ENCODE peak calls at places on chromosomes 1 and 21, in seven cellular contexts. One of them, this sample, is unnamed.

GRCh38 chr1:66685265-66685664 is 67.0 kb upstream of the DYNLT5 start:
- DNase-seq in fibroblast of the conjunctiva: no peak
- DNase-seq in fibroblast of gingiva: peak; percentile 9
- DNase-seq in EH: peak; percentile 43
- DNase-seq in GM18507: no peak
- DNase-seq in NCI-H2107: no peak
- DNase-seq in stimulated activated CD8-positive, alpha-beta memory T cell treated with anti-CD3 and anti-CD28 coated beads, Interleukin-2, amount 100 ng/mL, for 1 hour: no peak
- DNase-seq in this sample: no peak

GRCh38 chr1:241464985-241465384 is 54.6 kb downstream of the FH start:
- DNase-seq in GM18507: no peak
- DNase-seq in fibroblast of the conjunctiva: no peak
- DNase-seq in EH: no peak
- DNase-seq in NCI-H2107: no peak
- DNase-seq in fibroblast of gingiva: no peak
- DNase-seq in stimulated activated CD8-positive, alpha-beta memory T cell treated with anti-CD3 and anti-CD28 coated beads, Interleukin-2, amount 100 ng/mL, for 1 hour: no peak
- DNase-seq in this sample: no peak

GRCh38 chr1:21217812-21218596 is 41.3 kb upstream of the EIF4G3 start:
- DNase-seq in fibroblast of gingiva: no peak
- DNase-seq in fibroblast of the conjunctiva: no peak
- DNase-seq in NCI-H2107: no peak
- DNase-seq in stimulated activated CD8-positive, alpha-beta memory T cell treated with anti-CD3 and anti-CD28 coated beads, Interleukin-2, amount 100 ng/mL, for 1 hour: no peak
- DNase-seq in GM18507: no peak
- DNase-seq in EH: peak; percentile 40
- DNase-seq in this sample: no peak

GRCh38 chr1:43986712-43987111 is 4.7 kb upstream of the CCDC24 start:
- DNase-seq in EH: peak; percentile 34
- DNase-seq in NCI-H2107: no peak
- DNase-seq in fibroblast of the conjunctiva: no peak
- DNase-seq in stimulated activated CD8-positive, alpha-beta memory T cell treated with anti-CD3 and anti-CD28 coated beads, Interleukin-2, amount 100 ng/mL, for 1 hour: no peak
- DNase-seq in GM18507: no peak
- DNase-seq in fibroblast of gingiva: no peak
- DNase-seq in this sample: no peak

GRCh38 chr1:208221291-208221622 is 22.9 kb downstream of the PLXNA2 start:
- DNase-seq in GM18507: no peak
- DNase-seq in fibroblast of the conjunctiva: no peak
- DNase-seq in fibroblast of gingiva: no peak
- DNase-seq in EH: no peak
- DNase-seq in NCI-H2107: no peak
- DNase-seq in stimulated activated CD8-positive, alpha-beta memory T cell treated with anti-CD3 and anti-CD28 coated beads, Interleukin-2, amount 100 ng/mL, for 1 hour: no peak
- DNase-seq in this sample: no peak

GRCh38 chr1:113452921-113453770 is 62.8 kb downstream of the MAGI3 start:
- DNase-seq in stimulated activated CD8-positive, alpha-beta memory T cell treated with anti-CD3 and anti-CD28 coated beads, Interleukin-2, amount 100 ng/mL, for 1 hour: no peak
- DNase-seq in fibroblast of gingiva: peak; percentile 68
- DNase-seq in GM18507: no peak
- DNase-seq in EH: peak; percentile 43
- DNase-seq in fibroblast of the conjunctiva: peak; percentile 52
- DNase-seq in NCI-H2107: no peak
- DNase-seq in this sample: no peak

GRCh38 chr1:156246241-156246761 is 1.6 kb downstream of the PAQR6 start:
- DNase-seq in EH: no peak
- DNase-seq in NCI-H2107: no peak
- DNase-seq in fibroblast of the conjunctiva: no peak
- DNase-seq in fibroblast of gingiva: no peak
- DNase-seq in GM18507: no peak
- DNase-seq in stimulated activated CD8-positive, alpha-beta memory T cell treated with anti-CD3 and anti-CD28 coated beads, Interleukin-2, amount 100 ng/mL, for 1 hour: no peak
- DNase-seq in this sample: no peak

GRCh38 chr21:35396655-35397054 is 347.6 kb upstream of the RUNX1 start:
- DNase-seq in EH: no peak
- DNase-seq in fibroblast of gingiva: no peak
- DNase-seq in NCI-H2107: no peak
- DNase-seq in GM18507: no peak
- DNase-seq in stimulated activated CD8-positive, alpha-beta memory T cell treated with anti-CD3 and anti-CD28 coated beads, Interleukin-2, amount 100 ng/mL, for 1 hour: no peak
- DNase-seq in fibroblast of the conjunctiva: no peak
- DNase-seq in this sample: no peak

GRCh38 chr1:232209357-232209756 is 420.6 kb downstream of the SIPA1L2 start:
- DNase-seq in stimulated activated CD8-positive, alpha-beta memory T cell treated with anti-CD3 and anti-CD28 coated beads, Interleukin-2, amount 100 ng/mL, for 1 hour: no peak
- DNase-seq in fibroblast of gingiva: no peak
- DNase-seq in GM18507: no peak
- DNase-seq in EH: no peak
- DNase-seq in fibroblast of the conjunctiva: no peak
- DNase-seq in NCI-H2107: no peak
- DNase-seq in this sample: no peak

GRCh38 chr1:204751480-204751879 is 65.9 kb upstream of the LRRN2 start:
- DNase-seq in NCI-H2107: no peak
- DNase-seq in stimulated activated CD8-positive, alpha-beta memory T cell treated with anti-CD3 and anti-CD28 coated beads, Interleukin-2, amount 100 ng/mL, for 1 hour: no peak
- DNase-seq in GM18507: no peak
- DNase-seq in fibroblast of gingiva: no peak
- DNase-seq in EH: no peak
- DNase-seq in fibroblast of the conjunctiva: no peak
- DNase-seq in this sample: no peak

GRCh38 chr1:80468356-80468755 is 1332.4 kb upstream of the ADGRL2 start:
- DNase-seq in EH: no peak
- DNase-seq in fibroblast of the conjunctiva: no peak
- DNase-seq in GM18507: no peak
- DNase-seq in NCI-H2107: no peak
- DNase-seq in stimulated activated CD8-positive, alpha-beta memory T cell treated with anti-CD3 and anti-CD28 coated beads, Interleukin-2, amount 100 ng/mL, for 1 hour: no peak
- DNase-seq in fibroblast of gingiva: no peak
- DNase-seq in this sample: no peak

GRCh38 chr1:84122780-84123382 is 21.2 kb upstream of the PRKACB start:
- DNase-seq in EH: peak; percentile 65
- DNase-seq in fibroblast of gingiva: peak; percentile 45
- DNase-seq in fibroblast of the conjunctiva: no peak
- DNase-seq in stimulated activated CD8-positive, alpha-beta memory T cell treated with anti-CD3 and anti-CD28 coated beads, Interleukin-2, amount 100 ng/mL, for 1 hour: peak; percentile 13
- DNase-seq in GM18507: no peak
- DNase-seq in NCI-H2107: no peak
- DNase-seq in this sample: peak; percentile 31

GRCh38 chr21:29717659-29718058 is 222.1 kb downstream of the GRIK1 start:
- DNase-seq in stimulated activated CD8-positive, alpha-beta memory T cell treated with anti-CD3 and anti-CD28 coated beads, Interleukin-2, amount 100 ng/mL, for 1 hour: no peak
- DNase-seq in EH: no peak
- DNase-seq in NCI-H2107: no peak
- DNase-seq in fibroblast of the conjunctiva: no peak
- DNase-seq in fibroblast of gingiva: no peak
- DNase-seq in GM18507: no peak
- DNase-seq in this sample: no peak

GRCh38 chr1:64555947-64556346 is 86.0 kb downstream of the CACHD1 start:
- DNase-seq in NCI-H2107: no peak
- DNase-seq in GM18507: no peak
- DNase-seq in fibroblast of the conjunctiva: no peak
- DNase-seq in fibroblast of gingiva: no peak
- DNase-seq in stimulated activated CD8-positive, alpha-beta memory T cell treated with anti-CD3 and anti-CD28 coated beads, Interleukin-2, amount 100 ng/mL, for 1 hour: no peak
- DNase-seq in EH: no peak
- DNase-seq in this sample: no peak

GRCh38 chr21:45309541-45310381 is 22.1 kb upstream of the POFUT2 start:
- DNase-seq in EH: no peak
- DNase-seq in fibroblast of the conjunctiva: no peak
- DNase-seq in fibroblast of gingiva: no peak
- DNase-seq in NCI-H2107: no peak
- DNase-seq in stimulated activated CD8-positive, alpha-beta memory T cell treated with anti-CD3 and anti-CD28 coated beads, Interleukin-2, amount 100 ng/mL, for 1 hour: no peak
- DNase-seq in GM18507: no peak
- DNase-seq in this sample: no peak

GRCh38 chr1:111992396-111992985 is 3.0 kb upstream of the KCND3 start:
- DNase-seq in GM18507: no peak
- DNase-seq in NCI-H2107: no peak
- DNase-seq in fibroblast of the conjunctiva: no peak
- DNase-seq in stimulated activated CD8-positive, alpha-beta memory T cell treated with anti-CD3 and anti-CD28 coated beads, Interleukin-2, amount 100 ng/mL, for 1 hour: no peak
- DNase-seq in EH: peak; percentile 6
- DNase-seq in fibroblast of gingiva: no peak
- DNase-seq in this sample: no peak

GRCh38 chr1:218700666-218701065 is 355.5 kb downstream of the TGFB2 start:
- DNase-seq in fibroblast of gingiva: no peak
- DNase-seq in GM18507: no peak
- DNase-seq in EH: no peak
- DNase-seq in NCI-H2107: no peak
- DNase-seq in stimulated activated CD8-positive, alpha-beta memory T cell treated with anti-CD3 and anti-CD28 coated beads, Interleukin-2, amount 100 ng/mL, for 1 hour: no peak
- DNase-seq in fibroblast of the conjunctiva: no peak
- DNase-seq in this sample: no peak

GRCh38 chr1:32872189-32872898 is 1.6 kb upstream of the FNDC5 start:
- DNase-seq in EH: peak; percentile 62
- DNase-seq in fibroblast of the conjunctiva: peak; percentile 26
- DNase-seq in GM18507: peak; percentile 59
- DNase-seq in fibroblast of gingiva: no peak
- DNase-seq in NCI-H2107: peak; percentile 56
- DNase-seq in stimulated activated CD8-positive, alpha-beta memory T cell treated with anti-CD3 and anti-CD28 coated beads, Interleukin-2, amount 100 ng/mL, for 1 hour: peak; percentile 48
- DNase-seq in this sample: peak; percentile 81

GRCh38 chr1:55284856-55285255 is 69.7 kb upstream of the USP24 start:
- DNase-seq in GM18507: no peak
- DNase-seq in NCI-H2107: peak; percentile 45
- DNase-seq in EH: peak; percentile 63
- DNase-seq in fibroblast of gingiva: peak; percentile 56
- DNase-seq in stimulated activated CD8-positive, alpha-beta memory T cell treated with anti-CD3 and anti-CD28 coated beads, Interleukin-2, amount 100 ng/mL, for 1 hour: no peak
- DNase-seq in fibroblast of the conjunctiva: peak; percentile 48
- DNase-seq in this sample: no peak

GRCh38 chr1:182848736-182849135 is 9.6 kb downstream of the DHX9 start:
- DNase-seq in EH: no peak
- DNase-seq in GM18507: no peak
- DNase-seq in stimulated activated CD8-positive, alpha-beta memory T cell treated with anti-CD3 and anti-CD28 coated beads, Interleukin-2, amount 100 ng/mL, for 1 hour: no peak
- DNase-seq in fibroblast of the conjunctiva: no peak
- DNase-seq in NCI-H2107: no peak
- DNase-seq in fibroblast of gingiva: no peak
- DNase-seq in this sample: no peak

GRCh38 chr21:33402011-33402979 is 918 bp upstream of the IFNGR2 start:
- DNase-seq in NCI-H2107: no peak
- DNase-seq in stimulated activated CD8-positive, alpha-beta memory T cell treated with anti-CD3 and anti-CD28 coated beads, Interleukin-2, amount 100 ng/mL, for 1 hour: no peak
- DNase-seq in fibroblast of gingiva: peak; percentile 84
- DNase-seq in GM18507: no peak
- DNase-seq in EH: peak; percentile 89
- DNase-seq in fibroblast of the conjunctiva: no peak
- DNase-seq in this sample: no peak

GRCh38 chr1:244970236-244970652 is 105.9 kb upstream of the HNRNPU start:
- DNase-seq in stimulated activated CD8-positive, alpha-beta memory T cell treated with anti-CD3 and anti-CD28 coated beads, Interleukin-2, amount 100 ng/mL, for 1 hour: no peak
- DNase-seq in fibroblast of gingiva: no peak
- DNase-seq in GM18507: no peak
- DNase-seq in NCI-H2107: peak; percentile 78
- DNase-seq in EH: peak; percentile 78
- DNase-seq in fibroblast of the conjunctiva: peak; percentile 69
- DNase-seq in this sample: no peak

GRCh38 chr1:44289530-44289929 is 65.5 kb downstream of the ERI3 start:
- DNase-seq in fibroblast of the conjunctiva: no peak
- DNase-seq in EH: no peak
- DNase-seq in GM18507: no peak
- DNase-seq in fibroblast of gingiva: no peak
- DNase-seq in stimulated activated CD8-positive, alpha-beta memory T cell treated with anti-CD3 and anti-CD28 coated beads, Interleukin-2, amount 100 ng/mL, for 1 hour: no peak
- DNase-seq in NCI-H2107: peak; percentile 59
- DNase-seq in this sample: no peak

GRCh38 chr1:209485167-209485566 is 98.3 kb upstream of the CAMK1G start:
- DNase-seq in NCI-H2107: no peak
- DNase-seq in EH: peak; percentile 70
- DNase-seq in fibroblast of the conjunctiva: peak; percentile 4
- DNase-seq in GM18507: no peak
- DNase-seq in stimulated activated CD8-positive, alpha-beta memory T cell treated with anti-CD3 and anti-CD28 coated beads, Interleukin-2, amount 100 ng/mL, for 1 hour: no peak
- DNase-seq in fibroblast of gingiva: no peak
- DNase-seq in this sample: no peak

GRCh38 chr1:168907053-168907452 is 178.0 kb upstream of the DPT start:
- DNase-seq in EH: no peak
- DNase-seq in NCI-H2107: no peak
- DNase-seq in fibroblast of gingiva: no peak
- DNase-seq in GM18507: no peak
- DNase-seq in stimulated activated CD8-positive, alpha-beta memory T cell treated with anti-CD3 and anti-CD28 coated beads, Interleukin-2, amount 100 ng/mL, for 1 hour: no peak
- DNase-seq in fibroblast of the conjunctiva: no peak
- DNase-seq in this sample: no peak

GRCh38 chr1:113255728-113256347 is 134.5 kb upstream of the MAGI3 start:
- DNase-seq in NCI-H2107: no peak
- DNase-seq in stimulated activated CD8-positive, alpha-beta memory T cell treated with anti-CD3 and anti-CD28 coated beads, Interleukin-2, amount 100 ng/mL, for 1 hour: no peak
- DNase-seq in GM18507: no peak
- DNase-seq in fibroblast of gingiva: no peak
- DNase-seq in EH: peak; percentile 4
- DNase-seq in fibroblast of the conjunctiva: no peak
- DNase-seq in this sample: no peak

GRCh38 chr1:193697105-193697762 is 510.8 kb upstream of the B3GALT2 start:
- DNase-seq in stimulated activated CD8-positive, alpha-beta memory T cell treated with anti-CD3 and anti-CD28 coated beads, Interleukin-2, amount 100 ng/mL, for 1 hour: no peak
- DNase-seq in EH: no peak
- DNase-seq in fibroblast of gingiva: no peak
- DNase-seq in GM18507: no peak
- DNase-seq in NCI-H2107: no peak
- DNase-seq in fibroblast of the conjunctiva: no peak
- DNase-seq in this sample: no peak

GRCh38 chr1:197200468-197200899 is 54.0 kb upstream of the ASPM start:
- DNase-seq in EH: peak; percentile 67
- DNase-seq in fibroblast of gingiva: peak; percentile 14
- DNase-seq in fibroblast of the conjunctiva: no peak
- DNase-seq in stimulated activated CD8-positive, alpha-beta memory T cell treated with anti-CD3 and anti-CD28 coated beads, Interleukin-2, amount 100 ng/mL, for 1 hour: no peak
- DNase-seq in GM18507: no peak
- DNase-seq in NCI-H2107: no peak
- DNase-seq in this sample: no peak

GRCh38 chr1:71086331-71086730 is 5.5 kb upstream of the ZRANB2 start:
- DNase-seq in NCI-H2107: no peak
- DNase-seq in fibroblast of the conjunctiva: no peak
- DNase-seq in GM18507: no peak
- DNase-seq in stimulated activated CD8-positive, alpha-beta memory T cell treated with anti-CD3 and anti-CD28 coated beads, Interleukin-2, amount 100 ng/mL, for 1 hour: no peak
- DNase-seq in fibroblast of gingiva: no peak
- DNase-seq in EH: peak; percentile 90
- DNase-seq in this sample: no peak

GRCh38 chr1:20921285-20921684 is 134.2 kb upstream of the HP1BP3 start:
- DNase-seq in fibroblast of gingiva: no peak
- DNase-seq in stimulated activated CD8-positive, alpha-beta memory T cell treated with anti-CD3 and anti-CD28 coated beads, Interleukin-2, amount 100 ng/mL, for 1 hour: no peak
- DNase-seq in fibroblast of the conjunctiva: no peak
- DNase-seq in EH: no peak
- DNase-seq in NCI-H2107: no peak
- DNase-seq in GM18507: no peak
- DNase-seq in this sample: no peak